ENCODE peak calls at places on chromosomes 11 and 22, in six cellular contexts. E is stimulated activated CD4-positive, alpha-beta T cell treated with anti-CD3 and anti-CD28 coated beads, Interleukin-15, amount 100 ng/mL, for 24 hours; C is T-helper 9 cell; D is activated T-helper 9 cell treated with anti-CD3 and anti-CD28 coated beads, Interleukin-2, amount 50 U/mL, for 16 hours; V is mucosa of descending colon; F is neural crest cell. X is an unnamed sample.

GRCh38 chr22:47417699-47418098 is 655.2 kb downstream of the TBC1D22A start:
- DNase-seq in E (no peak), C (no peak), D (no peak), V (no peak), F (no peak), X (no peak)

GRCh38 chr11:95284057-95285052 is 53.4 kb upstream of the SESN3 start:
- DNase-seq in E (no peak), C (no peak), D (no peak), V (no peak), F (no peak), X (no peak)

GRCh38 chr11:1586699-1587098 is 1.6 kb upstream of the KRTAP5-1 start:
- DNase-seq in E (no peak), C (no peak), D (no peak), V (no peak), F (no peak), X (no peak)

GRCh38 chr11:122154227-122154626 is 38.2 kb upstream of the BLID start:
- DNase-seq in E (no peak), C (no peak), D (no peak), V (no peak), F (no peak), X (no peak)

GRCh38 chr11:119422505-119423416 is at the start of gene THY1:
- DNase-seq in E (peak), C (no peak), D (peak), V (no peak), F (peak), X (peak)

GRCh38 chr11:772429-773390 is 4.6 kb downstream of the GATD1 start:
- DNase-seq in E (no peak), C (no peak), D (no peak), V (no peak), F (no peak), X (no peak)

GRCh38 chr11:27861706-27862430 is 161.6 kb upstream of the BDNF start:
- DNase-seq in E (no peak), C (no peak), D (no peak), V (no peak), F (no peak), X (no peak)

GRCh38 chr22:33389927-33390326 is 331.7 kb upstream of the SYN3 start:
- DNase-seq in E (no peak), C (no peak), D (no peak), V (no peak), F (no peak), X (no peak)

GRCh38 chr22:27719033-27719341 is 82.6 kb downstream of the MN1 start:
- DNase-seq in E (no peak), C (no peak), D (no peak), V (no peak), F (no peak), X (no peak)

GRCh38 chr22:38819387-38819940 is 24.4 kb downstream of the NPTXR start:
- DNase-seq in E (no peak), C (no peak), D (no peak), V (no peak), F (no peak), X (no peak)

GRCh38 chr11:131372243-131372930 is 2.0 kb downstream of the NTM start:
- DNase-seq in E (no peak), C (no peak), D (no peak), V (no peak), F (no peak), X (peak)

GRCh38 chr11:117315285-117316196 is 515 bp downstream of the BACE1 start:
- DNase-seq in E (peak), C (peak), D (no peak), V (peak), F (no peak), X (no peak)

GRCh38 chr22:21951931-21952465 is 650 bp downstream of the PPM1F start:
- DNase-seq in E (peak), C (no peak), D (no peak), V (peak), F (peak), X (peak)

GRCh38 chr11:11580831-11581492 is 40.8 kb downstream of the GALNT18 start:
- DNase-seq in E (no peak), C (no peak), D (no peak), V (no peak), F (no peak), X (no peak)

GRCh38 chr11:59247535-59248227 is 35.0 kb upstream of the MPEG1 start:
- DNase-seq in E (no peak), C (no peak), D (no peak), V (no peak), F (no peak), X (no peak)

GRCh38 chr22:27124336-27125023 is 467.1 kb downstream of the MIAT start:
- DNase-seq in E (no peak), C (no peak), D (no peak), V (peak), F (no peak), X (no peak)

GRCh38 chr11:2513441-2513840 is 68.6 kb downstream of the KCNQ1 start:
- DNase-seq in E (no peak), C (no peak), D (no peak), V (no peak), F (no peak), X (no peak)

GRCh38 chr22:23058063-23058462 is 12.3 kb upstream of the GNAZ start:
- DNase-seq in E (no peak), C (no peak), D (no peak), V (no peak), F (no peak), X (no peak)